ENCODE peak calls at places on chromosome X, in eight cellular contexts. I is GM23248, C is mammary epithelial cell, B is fibroblast of lung, O is A673, X is K562, Y is neural progenitor cell, R is PC-3. V is an unnamed sample.

GRCh38 chrX:154596290-154596929 is 11.5 kb downstream of the CTAG1A start:
- DNase-seq in I (peak), C (peak), B (no peak), O (peak), X (no peak), Y (peak), R (peak), V (no peak)

GRCh38 chrX:134949271-134949670 is 41.5 kb upstream of the SMIM10 start:
- DNase-seq in I (peak), C (no peak), B (peak), O (no peak), X (no peak), Y (no peak), R (peak), V (peak)

GRCh38 chrX:50202539-50202938 is 1.7 kb upstream of the AKAP4 start:
- DNase-seq in I (peak), C (peak), B (no peak), O (no peak), X (no peak), Y (no peak), R (peak), V (peak)

GRCh38 chrX:53598169-53598568 is 88.3 kb downstream of the HUWE1 start:
- DNase-seq in I (no peak), C (no peak), B (no peak), O (no peak), X (no peak), Y (no peak), R (no peak), V (peak)

GRCh38 chrX:131827935-131828334 is 195.2 kb upstream of the STK26 start:
- DNase-seq in I (peak), C (no peak), B (no peak), O (peak), X (peak), Y (peak), R (peak), V (peak)

GRCh38 chrX:47611926-47612325 is 7.7 kb downstream of the SYN1 start:
- DNase-seq in I (no peak), C (no peak), B (no peak), O (no peak), X (no peak), Y (no peak), R (no peak), V (no peak)

GRCh38 chrX:19753368-19753767 is 134.0 kb downstream of the SH3KBP1 start:
- DNase-seq in I (no peak), C (no peak), B (no peak), O (no peak), X (no peak), Y (no peak), R (no peak), V (no peak)

GRCh38 chrX:101658661-101659477 is 781 bp downstream of the ARMCX2 start:
- DNase-seq in I (peak), C (peak), B (peak), O (peak), X (peak), Y (peak), R (peak), V (peak)

GRCh38 chrX:144075432-144075831 is 191.6 kb downstream of the UBE2NL start:
- DNase-seq in I (no peak), C (no peak), B (no peak), O (no peak), X (no peak), Y (no peak), R (no peak), V (no peak)

GRCh38 chrX:21975827-21976226 is 35.3 kb downstream of the SMS start:
- DNase-seq in I (peak), C (peak), B (peak), O (peak), X (no peak), Y (no peak), R (peak), V (peak)

GRCh38 chrX:138082881-138083280 is 517.0 kb downstream of the ZIC3 start:
- DNase-seq in I (no peak), C (no peak), B (no peak), O (no peak), X (no peak), Y (no peak), R (peak), V (no peak)

GRCh38 chrX:110992611-110993010 is 103.4 kb upstream of the PAK3 start:
- DNase-seq in I (peak), C (peak), B (peak), O (peak), X (peak), Y (peak), R (peak), V (no peak)

GRCh38 chrX:72621619-72622485 is 49.2 kb upstream of the HDAC8 start:
- DNase-seq in I (peak), C (peak), B (peak), O (no peak), X (no peak), Y (no peak), R (peak), V (peak)

GRCh38 chrX:131812847-131813825 is 210.0 kb upstream of the STK26 start:
- DNase-seq in I (peak), C (peak), B (no peak), O (no peak), X (peak), Y (no peak), R (peak), V (peak)

GRCh38 chrX:150594584-150594983 is 26.2 kb downstream of the MTM1 start:
- DNase-seq in I (no peak), C (no peak), B (no peak), O (no peak), X (no peak), Y (no peak), R (no peak), V (no peak)

GRCh38 chrX:153778151-153778551 is 2.7 kb upstream of the SRPK3 start:
- DNase-seq in I (no peak), C (no peak), B (no peak), O (no peak), X (no peak), Y (no peak), R (no peak), V (no peak)

GRCh38 chrX:3638280-3638873 is 75.1 kb downstream of the PRKX start:
- DNase-seq in I (peak), C (peak), B (peak), O (peak), X (peak), Y (peak), R (peak), V (peak)

GRCh38 chrX:17442898-17443297 is 67.9 kb downstream of the NHS start:
- DNase-seq in I (peak), C (peak), B (no peak), O (no peak), X (no peak), Y (no peak), R (peak), V (no peak)

GRCh38 chrX:41499195-41499594 is 52.1 kb downstream of the NYX start:
- DNase-seq in I (no peak), C (no peak), B (no peak), O (no peak), X (no peak), Y (no peak), R (no peak), V (no peak)

GRCh38 chrX:108362026-108362425 is 76.2 kb downstream of the COL4A6 start:
- DNase-seq in I (no peak), C (peak), B (no peak), O (no peak), X (no peak), Y (no peak), R (peak), V (no peak)

GRCh38 chrX:149512225-149512885 is 7.2 kb upstream of the IDS start:
- DNase-seq in I (peak), C (peak), B (peak), O (peak), X (peak), Y (peak), R (peak), V (peak)

GRCh38 chrX:132883358-132883908 is 75.0 kb downstream of the HS6ST2 start:
- DNase-seq in I (no peak), C (no peak), B (no peak), O (no peak), X (no peak), Y (no peak), R (no peak), V (no peak)

GRCh38 chrX:110965409-110965808 is 130.6 kb upstream of the PAK3 start:
- DNase-seq in I (no peak), C (peak), B (no peak), O (no peak), X (no peak), Y (no peak), R (no peak), V (no peak)

GRCh38 chrX:69988955-69989394 is 60.8 kb downstream of the AWAT2 start:
- DNase-seq in I (no peak), C (peak), B (no peak), O (no peak), X (no peak), Y (no peak), R (no peak), V (peak)

GRCh38 chrX:150446995-150447394 is 83.9 kb downstream of the MAMLD1 start:
- DNase-seq in I (no peak), C (no peak), B (peak), O (peak), X (no peak), Y (no peak), R (no peak), V (peak)

GRCh38 chrX:7985568-7985967 is 58.4 kb upstream of the PNPLA4 start:
- DNase-seq in I (peak), C (peak), B (no peak), O (no peak), X (no peak), Y (no peak), R (peak), V (no peak)

GRCh38 chrX:13110427-13111324 is 66.3 kb upstream of the FAM9C start:
- DNase-seq in I (peak), C (peak), B (peak), O (peak), X (no peak), Y (no peak), R (peak), V (peak)

GRCh38 chrX:149504226-149504914 is 736 bp downstream of the IDS start:
- DNase-seq in I (peak), C (no peak), B (no peak), O (peak), X (peak), Y (peak), R (peak), V (no peak)

GRCh38 chrX:5702890-5703289 is 525.8 kb downstream of the NLGN4X start:
- DNase-seq in I (no peak), C (no peak), B (no peak), O (no peak), X (no peak), Y (no peak), R (no peak), V (no peak)

GRCh38 chrX:10051866-10052265 is 84.7 kb downstream of the CLDN34 start:
- DNase-seq in I (no peak), C (peak), B (no peak), O (no peak), X (no peak), Y (no peak), R (no peak), V (no peak)

GRCh38 chrX:48560681-48561080 is 13.6 kb upstream of the RBM3 start:
- DNase-seq in I (no peak), C (no peak), B (no peak), O (no peak), X (no peak), Y (no peak), R (no peak), V (no peak)

GRCh38 chrX:54419559-54420302 is 20.5 kb upstream of the TSR2 start:
- DNase-seq in I (no peak), C (no peak), B (no peak), O (no peak), X (no peak), Y (no peak), R (no peak), V (no peak)

GRCh38 chrX:20260885-20261284 is 5.8 kb downstream of the RPS6KA3 start:
- DNase-seq in I (no peak), C (no peak), B (no peak), O (no peak), X (no peak), Y (no peak), R (no peak), V (no peak)

GRCh38 chrX:147550217-147550616 is 361.5 kb upstream of the FMR1 start:
- DNase-seq in I (peak), C (no peak), B (no peak), O (peak), X (no peak), Y (peak), R (peak), V (no peak)

GRCh38 chrX:11768039-11768438 is 10.0 kb downstream of the MSL3 start:
- DNase-seq in I (no peak), C (no peak), B (no peak), O (no peak), X (no peak), Y (no peak), R (no peak), V (no peak)

GRCh38 chrX:111756486-111756885 is 75.5 kb downstream of the ALG13 start:
- DNase-seq in I (no peak), C (no peak), B (no peak), O (no peak), X (no peak), Y (no peak), R (no peak), V (no peak)

GRCh38 chrX:101803451-101803850 is 128.4 kb downstream of the ZMAT1 start:
- DNase-seq in I (peak), C (no peak), B (peak), O (peak), X (no peak), Y (peak), R (peak), V (peak)

GRCh38 chrX:54695231-54695630 is 102.8 kb downstream of the ITIH6 start:
- DNase-seq in I (peak), C (peak), B (peak), O (no peak), X (no peak), Y (no peak), R (peak), V (no peak)

DNA sequence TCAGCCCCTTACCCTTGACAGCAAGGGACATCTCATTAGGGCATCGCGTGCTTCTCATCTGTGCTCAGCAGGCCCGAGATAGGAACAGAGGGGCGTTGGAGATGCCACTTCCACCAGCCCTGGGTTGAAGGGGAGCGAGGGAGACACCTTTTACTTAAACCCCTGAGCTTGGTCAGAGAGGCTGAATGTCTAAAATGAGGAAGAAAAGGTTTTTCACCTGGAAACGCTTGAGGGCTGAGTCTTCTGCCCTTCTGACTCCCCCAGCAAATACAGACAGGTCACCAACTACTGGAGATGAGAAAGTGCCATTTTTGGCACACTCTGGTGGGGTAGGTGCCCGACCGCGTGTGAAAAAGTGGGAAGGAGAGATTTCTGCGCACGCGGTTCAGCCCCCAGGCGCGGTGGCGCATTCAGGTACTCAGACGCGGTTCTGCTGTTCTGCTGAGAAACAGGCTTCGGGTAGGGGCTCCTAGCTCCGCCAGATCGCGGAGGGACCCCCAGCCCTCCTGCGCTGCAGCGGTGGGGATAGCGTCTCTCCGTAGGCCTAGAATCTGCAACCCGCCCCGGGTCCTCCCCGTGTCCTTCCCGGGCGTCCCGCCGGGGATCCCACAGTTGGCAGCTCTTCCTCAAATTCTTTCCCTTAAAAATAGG is 3.2 kb downstream of the SHOX start:
- DNase-seq in I (no peak), C (no peak), B (no peak), O (no peak), X (no peak), Y (peak), R (no peak), V (no peak)
- TF ChIP-seq EZH2 in I (no peak), C (no peak), B (no peak), O (no peak), X (no peak), Y (no peak), R (no peak), V (no peak)

GRCh38 chrX:23332101-23332887 is 2.4 kb upstream of the PTCHD1 start:
- DNase-seq in I (no peak), C (no peak), B (peak), O (no peak), X (no peak), Y (peak), R (no peak), V (no peak)

GRCh38 chrX:23332888-23333821 is 1.5 kb upstream of the PTCHD1 start:
- DNase-seq in I (no peak), C (no peak), B (no peak), O (no peak), X (no peak), Y (peak), R (no peak), V (no peak)

GRCh38 chrX:23334536-23334870 is at the start of gene PTCHD1:
- DNase-seq in I (no peak), C (no peak), B (no peak), O (no peak), X (no peak), Y (no peak), R (no peak), V (no peak)

GRCh38 chrX:23333842-23334535 is 660 bp upstream of the PTCHD1 start:
- DNase-seq in I (no peak), C (no peak), B (no peak), O (peak), X (no peak), Y (peak), R (no peak), V (no peak)

GRCh38 chrX:23334871-23335599 is 386 bp downstream of the PTCHD1 start:
- DNase-seq in I (no peak), C (no peak), B (no peak), O (no peak), X (no peak), Y (peak), R (no peak), V (no peak)
- TF ChIP-seq EZH2 in I (no peak), C (peak), B (peak), O (peak), X (no peak), Y (peak), R (no peak), V (peak)

GRCh38 chrX:25003066-25003849 is 12.5 kb downstream of the ARX start:
- DNase-seq in I (no peak), C (no peak), B (no peak), O (no peak), X (no peak), Y (peak), R (no peak), V (no peak)
- TF ChIP-seq EZH2 in I (no peak), C (no peak), B (peak), O (no peak), X (no peak), Y (peak), R (no peak), V (no peak)

DNA sequence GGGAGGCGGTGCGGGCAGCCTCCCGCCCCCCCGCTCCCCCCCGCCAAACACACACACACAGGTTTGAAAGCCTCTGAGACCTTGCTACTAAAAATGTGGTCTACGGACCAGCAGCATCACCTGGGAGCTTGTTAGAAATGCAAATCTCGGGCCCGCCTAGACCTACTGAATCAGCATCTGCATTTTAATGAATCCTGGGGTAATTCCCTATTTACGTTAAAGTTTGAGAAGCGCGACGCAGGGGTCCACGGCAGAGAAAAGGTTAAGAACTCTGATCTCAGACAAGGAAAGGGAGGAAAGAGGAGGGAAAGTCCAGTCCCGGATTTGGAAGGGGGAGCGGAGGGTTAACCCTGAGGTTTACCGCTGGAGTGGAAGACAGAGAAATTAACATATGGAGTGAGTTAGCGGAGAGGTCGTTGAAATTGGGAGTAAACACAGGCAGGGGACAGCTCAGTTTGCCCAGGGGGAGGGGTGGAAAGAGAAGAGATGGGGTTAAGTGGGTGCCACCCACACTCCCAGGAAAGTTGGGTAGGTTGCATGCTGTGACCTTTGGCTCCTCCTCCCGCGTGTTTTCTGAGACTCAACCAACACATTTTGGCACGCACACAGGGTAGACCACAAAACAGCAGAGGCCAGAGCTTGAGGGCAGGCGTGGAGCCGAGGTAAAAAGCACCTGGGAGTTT is 483.6 kb downstream of the BCOR start:
- DNase-seq in I (no peak), C (peak), B (no peak), O (no peak), X (no peak), Y (peak), R (no peak), V (no peak)
- TF ChIP-seq EZH2 in I (no peak), C (no peak), B (no peak), O (no peak), X (no peak), Y (no peak), R (peak), V (no peak)

V was measured in endothelial cell of umbilical vein.